ENCODE peak calls at places on chromosomes 13 and 19, in ten cellular contexts. One of them, this sample, is unnamed.

GRCh38 chr19:58382997-58383603 is 2.3 kb upstream of the ZNF837 start:
- DNase-seq in prostate gland: no peak
- DNase-seq in tibial nerve: no peak
- DNase-seq in upper lobe of left lung: no peak
- DNase-seq in A549: no peak
- DNase-seq in stomach: no peak
- DNase-seq in IMR-90: no peak
- DNase-seq in Peyer's patch: peak; percentile 43
- DNase-seq in uterus: no peak
- DNase-seq in body of pancreas: no peak
- DNase-seq in this sample: no peak

GRCh38 chr13:74135306-74136088 is 1.3 kb upstream of the KLF12 start:
- DNase-seq in prostate gland: peak; percentile 35
- DNase-seq in tibial nerve: peak; percentile 37
- DNase-seq in upper lobe of left lung: peak; percentile 50
- DNase-seq in A549: peak; percentile 33
- DNase-seq in stomach: peak; percentile 68
- DNase-seq in IMR-90: peak; percentile 75
- DNase-seq in Peyer's patch: peak; percentile 77
- DNase-seq in uterus: peak; percentile 62
- DNase-seq in body of pancreas: peak; percentile 47
- DNase-seq in this sample: peak; percentile 62

GRCh38 chr13:51346397-51346796 is 6.9 kb downstream of the SERPINE3 start:
- DNase-seq in prostate gland: no peak
- DNase-seq in tibial nerve: no peak
- DNase-seq in upper lobe of left lung: no peak
- DNase-seq in A549: no peak
- DNase-seq in stomach: no peak
- DNase-seq in IMR-90: no peak
- DNase-seq in Peyer's patch: no peak
- DNase-seq in uterus: no peak
- DNase-seq in body of pancreas: no peak
- DNase-seq in this sample: no peak

GRCh38 chr13:102812616-102813287 is 13.8 kb downstream of the BIVM start:
- DNase-seq in prostate gland: no peak
- DNase-seq in tibial nerve: no peak
- DNase-seq in upper lobe of left lung: no peak
- DNase-seq in A549: no peak
- DNase-seq in stomach: no peak
- DNase-seq in IMR-90: peak; percentile 15
- DNase-seq in Peyer's patch: no peak
- DNase-seq in uterus: no peak
- DNase-seq in body of pancreas: no peak
- DNase-seq in this sample: no peak

GRCh38 chr19:10461047-10461949 is 41.0 kb downstream of the PDE4A start:
- DNase-seq in prostate gland: peak; percentile 92
- DNase-seq in tibial nerve: peak; percentile 96
- DNase-seq in upper lobe of left lung: peak; percentile 95
- DNase-seq in A549: peak; percentile 67
- DNase-seq in stomach: peak; percentile 88
- DNase-seq in IMR-90: peak; percentile 91
- DNase-seq in Peyer's patch: peak; percentile 97
- DNase-seq in uterus: peak; percentile 94
- DNase-seq in body of pancreas: peak; percentile 94
- DNase-seq in this sample: peak; percentile 98

GRCh38 chr19:21210037-21210621 is 68.3 kb downstream of the ZNF431 start:
- DNase-seq in prostate gland: no peak
- DNase-seq in tibial nerve: no peak
- DNase-seq in upper lobe of left lung: no peak
- DNase-seq in A549: no peak
- DNase-seq in stomach: no peak
- DNase-seq in IMR-90: no peak
- DNase-seq in Peyer's patch: no peak
- DNase-seq in uterus: no peak
- DNase-seq in body of pancreas: no peak
- DNase-seq in this sample: no peak

GRCh38 chr13:113953561-113953960 is 20.3 kb downstream of the C13orf46 start:
- DNase-seq in prostate gland: no peak
- DNase-seq in tibial nerve: no peak
- DNase-seq in upper lobe of left lung: no peak
- DNase-seq in A549: no peak
- DNase-seq in stomach: no peak
- DNase-seq in IMR-90: no peak
- DNase-seq in Peyer's patch: no peak
- DNase-seq in uterus: no peak
- DNase-seq in body of pancreas: peak; percentile 9
- DNase-seq in this sample: no peak

GRCh38 chr19:35459414-35460082 is 11.5 kb downstream of the FFAR2 start:
- DNase-seq in prostate gland: no peak
- DNase-seq in tibial nerve: peak; percentile 27
- DNase-seq in upper lobe of left lung: no peak
- DNase-seq in A549: no peak
- DNase-seq in stomach: peak; percentile 70
- DNase-seq in IMR-90: no peak
- DNase-seq in Peyer's patch: no peak
- DNase-seq in uterus: peak; percentile 48
- DNase-seq in body of pancreas: peak; percentile 77
- DNase-seq in this sample: peak; percentile 83

GRCh38 chr19:23075031-23075733 is 41.6 kb upstream of the ZNF730 start:
- DNase-seq in prostate gland: peak; percentile 53
- DNase-seq in tibial nerve: no peak
- DNase-seq in upper lobe of left lung: peak; percentile 63
- DNase-seq in A549: no peak
- DNase-seq in stomach: no peak
- DNase-seq in IMR-90: peak; percentile 72
- DNase-seq in Peyer's patch: peak; percentile 55
- DNase-seq in uterus: peak; percentile 61
- DNase-seq in body of pancreas: peak; percentile 43
- DNase-seq in this sample: peak; percentile 58

GRCh38 chr19:36183455-36183741 is 31.1 kb downstream of the ZNF565 start:
- DNase-seq in prostate gland: no peak
- DNase-seq in tibial nerve: no peak
- DNase-seq in upper lobe of left lung: no peak
- DNase-seq in A549: no peak
- DNase-seq in stomach: no peak
- DNase-seq in IMR-90: no peak
- DNase-seq in Peyer's patch: no peak
- DNase-seq in uterus: no peak
- DNase-seq in body of pancreas: no peak
- DNase-seq in this sample: no peak

GRCh38 chr13:66087149-66087780 is 1142.9 kb downstream of the PCDH9 start:
- DNase-seq in prostate gland: no peak
- DNase-seq in tibial nerve: no peak
- DNase-seq in upper lobe of left lung: no peak
- DNase-seq in A549: no peak
- DNase-seq in stomach: no peak
- DNase-seq in IMR-90: peak; percentile 7
- DNase-seq in Peyer's patch: no peak
- DNase-seq in uterus: no peak
- DNase-seq in body of pancreas: no peak
- DNase-seq in this sample: no peak

GRCh38 chr19:51018745-51019543 is 565 bp downstream of the KLK10 start:
- DNase-seq in prostate gland: peak; percentile 60
- DNase-seq in tibial nerve: no peak
- DNase-seq in upper lobe of left lung: peak; percentile 26
- DNase-seq in A549: no peak
- DNase-seq in stomach: peak; percentile 43
- DNase-seq in IMR-90: no peak
- DNase-seq in Peyer's patch: no peak
- DNase-seq in uterus: no peak
- DNase-seq in body of pancreas: peak; percentile 24
- DNase-seq in this sample: no peak

DNA sequence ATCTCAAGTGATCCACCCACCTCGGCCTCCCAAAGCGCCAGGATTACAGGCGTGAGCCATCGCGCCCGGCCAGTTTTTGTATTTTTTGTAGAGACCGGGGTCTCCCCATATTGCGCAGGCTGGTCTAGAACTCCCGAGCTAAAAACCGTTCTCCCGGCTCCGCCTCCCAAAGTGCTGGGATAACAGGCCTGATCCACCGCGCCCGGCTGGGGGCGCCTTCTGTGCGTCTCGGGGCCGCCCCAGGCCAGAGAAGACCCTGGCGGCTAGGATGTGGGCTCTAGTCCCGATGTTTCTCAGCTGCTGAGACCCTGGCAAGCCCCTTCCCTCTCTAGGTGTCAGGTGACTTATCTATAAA is 3.6 kb downstream of the ARHGAP45 start:
- DNase-seq in prostate gland: no peak
- DNase-seq in tibial nerve: no peak
- DNase-seq in upper lobe of left lung: no peak
- DNase-seq in A549: no peak
- DNase-seq in stomach: no peak
- DNase-seq in IMR-90: no peak
- DNase-seq in Peyer's patch: no peak
- DNase-seq in uterus: no peak
- DNase-seq in body of pancreas: no peak
- DNase-seq in this sample: no peak
- TF ChIP-seq CTCF in prostate gland: no peak
- TF ChIP-seq CTCF in tibial nerve: no peak
- TF ChIP-seq CTCF in upper lobe of left lung: no peak
- TF ChIP-seq CTCF in A549: no peak
- TF ChIP-seq CTCF in stomach: no peak
- TF ChIP-seq CTCF in IMR-90: peak; percentile 23
- TF ChIP-seq CTCF in Peyer's patch: no peak
- TF ChIP-seq CTCF in uterus: no peak
- TF ChIP-seq CTCF in body of pancreas: no peak
- TF ChIP-seq CTCF in this sample: no peak

DNA sequence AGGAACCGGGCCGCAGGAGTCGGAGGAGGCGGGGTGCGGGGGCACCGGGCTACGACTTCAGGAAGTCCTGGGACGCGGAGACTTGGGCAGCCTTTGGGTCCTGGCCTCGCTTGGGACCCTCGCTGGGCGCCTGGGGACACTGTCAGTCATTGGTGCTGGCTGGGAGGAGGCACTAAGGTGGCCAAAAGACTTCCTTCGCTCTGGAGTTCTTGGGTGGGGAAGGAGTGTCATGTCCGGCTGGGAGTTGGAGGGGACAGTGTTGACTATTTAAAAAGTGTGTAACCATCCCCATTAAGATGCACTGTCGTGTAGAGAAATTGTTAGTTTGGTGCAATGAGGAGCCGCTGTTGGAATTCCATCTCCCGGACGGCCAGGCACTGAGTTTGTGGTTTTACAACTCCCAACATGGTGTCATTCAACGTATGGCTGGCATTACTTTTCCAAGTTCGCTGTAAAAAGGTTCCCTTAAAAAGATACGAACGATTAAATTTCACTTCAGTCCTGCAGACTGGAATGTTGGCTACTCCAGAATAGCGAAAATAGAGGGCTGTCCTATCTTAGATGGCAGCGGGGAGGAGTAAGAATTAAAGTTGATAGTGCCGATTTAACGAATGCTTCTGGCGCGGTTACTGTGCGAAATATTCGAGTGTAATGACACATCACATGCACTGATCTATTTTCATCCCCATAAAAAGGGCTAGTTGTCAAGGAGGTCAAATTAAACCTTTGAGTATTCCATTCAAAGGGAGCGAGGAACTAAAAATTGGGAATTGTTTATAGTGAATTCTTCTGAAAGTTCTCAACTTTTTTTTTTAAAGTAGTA is 836 bp downstream of the DNAJC3 start:
- DNase-seq in prostate gland: peak; percentile 8
- DNase-seq in tibial nerve: no peak
- DNase-seq in upper lobe of left lung: peak; percentile 63
- DNase-seq in A549: peak; percentile 6
- DNase-seq in stomach: no peak
- DNase-seq in IMR-90: peak; percentile 23
- DNase-seq in Peyer's patch: no peak
- DNase-seq in uterus: no peak
- DNase-seq in body of pancreas: no peak
- DNase-seq in this sample: no peak
- H3K4me1 ChIP-seq in prostate gland: no peaks in the 10 kb centered on the region
- H3K4me1 ChIP-seq in tibial nerve: peaks cover 58% of the 10 kb centered on the region
- H3K4me1 ChIP-seq in upper lobe of left lung: peaks cover 31% of the 10 kb centered on the region
- H3K4me1 ChIP-seq in A549: peaks cover 27% of the 10 kb centered on the region
- H3K4me1 ChIP-seq in stomach: peaks cover 23% of the 10 kb centered on the region
- H3K4me1 ChIP-seq in IMR-90: peaks cover 2% of the 10 kb centered on the region
- H3K4me1 ChIP-seq in Peyer's patch: no peaks in the 10 kb centered on the region
- H3K4me1 ChIP-seq in uterus: peaks cover 6% of the 10 kb centered on the region
- H3K4me1 ChIP-seq in body of pancreas: peaks cover 68% of the 10 kb centered on the region
- H3K4me1 ChIP-seq in this sample: peaks cover 6% of the 10 kb centered on the region

GRCh38 chr13:32427852-32428580 is at the start of gene N4BP2L1:
- DNase-seq in prostate gland: peak; percentile 80
- DNase-seq in tibial nerve: peak; percentile 80
- DNase-seq in upper lobe of left lung: peak; percentile 89
- DNase-seq in A549: peak; percentile 13
- DNase-seq in stomach: peak; percentile 71
- DNase-seq in IMR-90: no peak
- DNase-seq in Peyer's patch: peak; percentile 85
- DNase-seq in uterus: peak; percentile 75
- DNase-seq in body of pancreas: peak; percentile 85
- DNase-seq in this sample: peak; percentile 76
- TF ChIP-seq POLR2A in prostate gland: peak; percentile 97
- TF ChIP-seq POLR2A in tibial nerve: peak; percentile 96
- TF ChIP-seq POLR2A in upper lobe of left lung: peak; percentile 86
- TF ChIP-seq POLR2A in A549: no peak
- TF ChIP-seq POLR2A in stomach: no peak
- TF ChIP-seq POLR2A in IMR-90: no peak
- TF ChIP-seq POLR2A in Peyer's patch: peak; percentile 80
- TF ChIP-seq POLR2A in uterus: peak; percentile 86
- TF ChIP-seq POLR2A in body of pancreas: peak; percentile 83
- TF ChIP-seq POLR2A in this sample: peak; percentile 70

GRCh38 chr19:41932259-41933130 is 4.2 kb upstream of the ERFL start:
- DNase-seq in prostate gland: no peak
- DNase-seq in tibial nerve: no peak
- DNase-seq in upper lobe of left lung: no peak
- DNase-seq in A549: no peak
- DNase-seq in stomach: no peak
- DNase-seq in IMR-90: no peak
- DNase-seq in Peyer's patch: no peak
- DNase-seq in uterus: no peak
- DNase-seq in body of pancreas: no peak
- DNase-seq in this sample: no peak

GRCh38 chr19:41933131-41933458 is 4.8 kb upstream of the ERFL start:
- DNase-seq in prostate gland: no peak
- DNase-seq in tibial nerve: no peak
- DNase-seq in upper lobe of left lung: no peak
- DNase-seq in A549: no peak
- DNase-seq in stomach: no peak
- DNase-seq in IMR-90: no peak
- DNase-seq in Peyer's patch: no peak
- DNase-seq in uterus: no peak
- DNase-seq in body of pancreas: no peak
- DNase-seq in this sample: no peak

GRCh38 chr19:41929536-41930071 is 1.4 kb upstream of the ERFL start:
- DNase-seq in prostate gland: no peak
- DNase-seq in tibial nerve: no peak
- DNase-seq in upper lobe of left lung: no peak
- DNase-seq in A549: no peak
- DNase-seq in stomach: no peak
- DNase-seq in IMR-90: no peak
- DNase-seq in Peyer's patch: no peak
- DNase-seq in uterus: no peak
- DNase-seq in body of pancreas: no peak
- DNase-seq in this sample: no peak

GRCh38 chr19:41930322-41930722 is 2.1 kb upstream of the ERFL start:
- DNase-seq in prostate gland: no peak
- DNase-seq in tibial nerve: no peak
- DNase-seq in upper lobe of left lung: no peak
- DNase-seq in A549: no peak
- DNase-seq in stomach: no peak
- DNase-seq in IMR-90: no peak
- DNase-seq in Peyer's patch: no peak
- DNase-seq in uterus: no peak
- DNase-seq in body of pancreas: no peak
- DNase-seq in this sample: no peak

GRCh38 chr19:41930926-41931592 is 2.8 kb upstream of the ERFL start:
- DNase-seq in prostate gland: no peak
- DNase-seq in tibial nerve: no peak
- DNase-seq in upper lobe of left lung: no peak
- DNase-seq in A549: no peak
- DNase-seq in stomach: no peak
- DNase-seq in IMR-90: no peak
- DNase-seq in Peyer's patch: no peak
- DNase-seq in uterus: no peak
- DNase-seq in body of pancreas: no peak
- DNase-seq in this sample: no peak
- TF ChIP-seq CTCF in prostate gland: no peak
- TF ChIP-seq CTCF in tibial nerve: no peak
- TF ChIP-seq CTCF in upper lobe of left lung: peak; percentile 21
- TF ChIP-seq CTCF in A549: peak; percentile 35
- TF ChIP-seq CTCF in stomach: no peak
- TF ChIP-seq CTCF in IMR-90: peak; percentile 36
- TF ChIP-seq CTCF in Peyer's patch: no peak
- TF ChIP-seq CTCF in uterus: no peak
- TF ChIP-seq CTCF in body of pancreas: no peak
- TF ChIP-seq CTCF in this sample: no peak

This sample was measured in adrenal gland.